ENCODE peak calls at places on chromosome 13, in five cellular contexts. N is heart left ventricle, K is A549, F is mammary epithelial cell, H is GM23338. D is an unnamed sample.

GRCh38 chr13:51137250-51137649 is 26.2 kb upstream of the C13orf42 start:
- DNase-seq in F (no peak), H (no peak), N (no peak), K (no peak), D (no peak)

GRCh38 chr13:96771501-96772367 is 222.5 kb downstream of the OXGR1 start:
- DNase-seq in H (no peak), K (no peak), N (no peak), F (no peak), D (no peak)

GRCh38 chr13:79987761-79988160 is 353.2 kb downstream of the SPRY2 start:
- DNase-seq in H (no peak), K (no peak), F (peak), N (no peak), D (no peak)

GRCh38 chr13:76822691-76823267 is 63.4 kb downstream of the KCTD12 start:
- DNase-seq in N (no peak), K (no peak), H (no peak), F (peak), D (no peak)

GRCh38 chr13:66673401-66673800 is 556.7 kb downstream of the PCDH9 start:
- DNase-seq in F (peak), N (no peak), H (no peak), K (no peak), D (no peak)

GRCh38 chr13:110520431-110521295 is 40.9 kb downstream of the RAB20 start:
- DNase-seq in K (no peak), F (no peak), H (no peak), N (peak), D (peak)

GRCh38 chr13:47901451-47901850 is 99.6 kb downstream of the SUCLA2 start:
- DNase-seq in N (no peak), K (no peak), H (no peak), F (no peak), D (no peak)

GRCh38 chr13:48235100-48235813 is 2.3 kb downstream of the ITM2B start:
- DNase-seq in K (no peak), F (peak), N (peak), H (peak), D (no peak)

GRCh38 chr13:102558029-102558428 is 38.8 kb upstream of the TPP2 start:
- DNase-seq in K (no peak), H (no peak), F (no peak), N (no peak), D (no peak)

GRCh38 chr13:36750946-36751345 is 68.1 kb upstream of the RFXAP start:
- DNase-seq in F (no peak), K (no peak), H (no peak), N (no peak), D (no peak)

GRCh38 chr13:60838581-60838980 is 441.6 kb downstream of the TDRD3 start:
- DNase-seq in H (no peak), F (no peak), K (no peak), N (no peak), D (no peak)

GRCh38 chr13:40485611-40486517 is 180.6 kb downstream of the FOXO1 start:
- DNase-seq in F (no peak), H (no peak), K (no peak), N (no peak), D (peak)

GRCh38 chr13:106919638-106920037 is 351.7 kb upstream of the ARGLU1 start:
- DNase-seq in F (no peak), N (peak), H (peak), K (no peak), D (peak)

GRCh38 chr13:77386880-77387606 is 60.1 kb upstream of the MYCBP2 start:
- DNase-seq in K (no peak), F (no peak), H (no peak), N (no peak), D (no peak)

GRCh38 chr13:104314321-104314720 is 1248.1 kb upstream of the SLC10A2 start:
- DNase-seq in F (no peak), N (no peak), K (no peak), H (no peak), D (no peak)

GRCh38 chr13:111337206-111337605 is 16.8 kb downstream of the TEX29 start:
- DNase-seq in H (no peak), N (no peak), K (no peak), F (peak), D (peak)

GRCh38 chr13:100362371-100362770 is 226.2 kb downstream of the GGACT start:
- DNase-seq in K (no peak), H (no peak), N (no peak), F (no peak), D (no peak)

GRCh38 chr13:100363351-100363750 is 225.2 kb downstream of the GGACT start:
- DNase-seq in H (no peak), K (no peak), F (no peak), N (no peak), D (no peak)

GRCh38 chr13:100363874-100364273 is 224.7 kb downstream of the GGACT start:
- DNase-seq in K (no peak), N (no peak), H (no peak), F (peak), D (no peak)

GRCh38 chr13:100357764-100358163 is 230.8 kb downstream of the GGACT start:
- DNase-seq in N (no peak), K (no peak), H (peak), F (no peak), D (no peak)

GRCh38 chr13:100361504-100361903 is 227.1 kb downstream of the GGACT start:
- DNase-seq in F (peak), N (no peak), K (no peak), H (no peak), D (no peak)
- H3K27ac ChIP-seq in F (no peak), N (no peak), K (no peak), H (no peak), D (no peak)

DNA sequence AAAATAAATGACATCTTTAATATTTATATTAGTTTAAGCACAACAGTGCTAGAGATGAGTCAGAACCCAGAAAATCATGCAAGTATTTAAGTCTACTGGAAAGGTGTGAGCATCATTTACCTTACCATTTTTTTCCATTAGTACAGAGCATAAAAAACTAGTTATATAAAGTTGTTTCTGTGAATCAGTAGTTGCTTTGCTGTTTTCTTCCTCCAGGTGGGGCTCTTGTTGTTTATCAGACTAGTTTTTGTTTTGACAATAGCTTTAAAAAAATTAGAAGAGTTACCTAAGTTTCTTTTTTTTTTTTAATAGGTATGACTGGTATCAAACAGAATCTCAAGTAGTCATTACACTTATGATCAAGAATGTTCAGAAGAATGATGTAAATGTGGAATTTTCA is 12.7 kb downstream of the SUGT1 start:
- DNase-seq in H (peak), K (peak), N (no peak), F (peak), D (no peak)
- TF ChIP-seq CTCF in H (no peak), K (peak), N (peak), F (peak), D (no peak)

GRCh38 chr13:23583491-23583890 is 13.3 kb downstream of the TNFRSF19 start:
- DNase-seq in K (no peak), H (no peak), F (no peak), N (no peak), D (no peak)

GRCh38 chr13:23575632-23576031 is 5.4 kb downstream of the TNFRSF19 start:
- DNase-seq in F (no peak), K (no peak), N (no peak), H (no peak), D (no peak)

GRCh38 chr13:23578411-23579071 is 8.3 kb downstream of the TNFRSF19 start:
- DNase-seq in F (peak), N (peak), H (peak), K (peak), D (peak)

GRCh38 chr13:23579886-23580706 is 9.9 kb downstream of the TNFRSF19 start:
- DNase-seq in N (no peak), H (peak), K (no peak), F (no peak), D (no peak)

DNA sequence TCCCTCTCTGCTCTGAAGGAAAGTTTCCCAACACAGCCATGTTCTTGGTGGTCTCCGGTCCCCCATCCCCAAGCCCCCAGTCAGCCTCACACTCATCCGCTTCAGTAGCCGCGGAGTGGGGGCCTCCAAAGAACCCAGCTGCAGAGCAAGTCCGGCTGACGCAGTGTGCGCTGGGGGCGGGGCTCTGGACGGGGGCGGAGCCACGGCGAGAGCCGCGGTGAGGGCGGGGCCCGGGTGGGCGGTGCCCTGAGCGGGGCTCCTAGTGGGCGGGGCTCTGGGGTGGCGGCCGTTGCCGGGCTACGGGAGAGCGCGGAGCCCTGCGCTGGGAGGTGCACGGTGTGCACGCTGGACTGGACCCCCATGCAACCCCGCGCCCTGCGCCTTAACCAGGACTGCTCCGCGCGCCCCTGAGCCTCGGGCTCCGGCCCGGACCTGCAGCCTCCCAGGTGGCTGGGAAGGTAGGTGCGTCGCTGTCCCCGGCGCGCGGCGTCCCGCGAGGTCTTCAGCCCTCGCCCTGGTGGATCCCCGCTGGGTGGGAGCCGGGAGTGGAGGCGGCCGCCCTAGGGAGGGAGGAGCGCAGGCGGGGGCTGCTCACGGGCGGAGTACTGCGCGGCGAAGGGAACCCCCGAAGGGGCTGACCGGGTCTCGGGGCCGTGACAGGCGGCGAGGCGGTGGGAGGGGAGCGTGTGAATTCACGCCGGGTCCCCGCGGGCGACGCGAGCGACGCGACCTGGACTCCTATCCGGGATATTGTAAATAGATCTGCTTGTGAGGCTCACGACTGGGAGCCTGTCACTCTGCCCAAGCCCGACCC is 9.1 kb downstream of the TNFRSF19 start:
- DNase-seq in F (peak), H (peak), K (peak), N (peak), D (peak)
- H3K27ac ChIP-seq in F (peak), H (no peak), K (peak), N (peak), D (peak)

GRCh38 chr13:21176195-21176981 is at the start of the genes MRPL57 and SKA3:
- DNase-seq in K (peak), F (peak), N (peak), H (peak), D (peak)
- TF ChIP-seq CTCF in K (no peak), F (no peak), N (no peak), H (no peak), D (peak)

GRCh38 chr13:33265607-33266006 is 19.9 kb downstream of the STARD13 start:
- DNase-seq in H (no peak), N (no peak), K (no peak), F (no peak), D (no peak)

GRCh38 chr13:33263976-33264619 is 21.5 kb downstream of the STARD13 start:
- DNase-seq in K (no peak), H (no peak), F (no peak), N (no peak), D (no peak)

GRCh38 chr13:33264620-33264978 is 21.0 kb downstream of the STARD13 start:
- DNase-seq in N (no peak), F (no peak), H (no peak), K (no peak), D (no peak)

GRCh38 chr13:33263484-33263883 is 22.1 kb downstream of the STARD13 start:
- DNase-seq in N (no peak), K (no peak), F (no peak), H (no peak), D (no peak)

GRCh38 chr13:33265133-33265532 is 20.4 kb downstream of the STARD13 start:
- DNase-seq in H (no peak), K (no peak), N (no peak), F (no peak), D (no peak)
- H3K27ac ChIP-seq in H (no peak), K (no peak), N (peak), F (no peak), D (no peak)

GRCh38 chr13:42329239-42329638 is 57.3 kb downstream of the AKAP11 start:
- DNase-seq in K (no peak), H (no peak), N (no peak), F (no peak), D (no peak)

GRCh38 chr13:42337808-42338600 is 66.1 kb downstream of the AKAP11 start:
- DNase-seq in F (no peak), K (no peak), N (no peak), H (no peak), D (no peak)

GRCh38 chr13:42330991-42331390 is 59.0 kb downstream of the AKAP11 start:
- DNase-seq in F (no peak), H (no peak), K (no peak), N (no peak), D (no peak)

GRCh38 chr13:42334329-42334706 is 62.4 kb downstream of the AKAP11 start:
- DNase-seq in H (no peak), N (no peak), F (no peak), K (no peak), D (no peak)

GRCh38 chr13:42333613-42334328 is 61.8 kb downstream of the AKAP11 start:
- DNase-seq in F (peak), N (no peak), H (peak), K (peak), D (no peak)
- TF ChIP-seq CTCF in F (peak), N (no peak), H (peak), K (peak), D (peak)